ENCODE peak calls at places on chromosome 12, in eight cellular contexts. N is CD8-positive, alpha-beta T cell; W is upper lobe of right lung; Q is cardiac muscle cell; M is neural progenitor cell; J is left ventricle myocardium inferior; I is hepatocyte; F is lower lobe of right lung. U is an unnamed sample.

GRCh38 chr12:38158428-38159091 is 158.0 kb upstream of the ALG10B start:
- DNase-seq in Q (no peak), W (no peak), F (no peak), N (no peak), J (no peak), I (no peak), M (no peak), U (no peak)

GRCh38 chr12:45042599-45042998 is 8.3 kb downstream of the DBX2 start:
- DNase-seq in F (no peak), I (no peak), M (no peak), W (no peak), Q (no peak), N (no peak), J (no peak), U (no peak)

GRCh38 chr12:6352198-6353173 is 10.6 kb upstream of the TNFRSF1A start:
- DNase-seq in J (no peak), M (no peak), Q (no peak), W (no peak), F (no peak), I (no peak), N (no peak), U (no peak)

GRCh38 chr12:69509308-69509736 is 39.1 kb downstream of the FRS2 start:
- DNase-seq in Q (peak; percentile 30), N (no peak), W (no peak), M (peak; percentile 6), F (no peak), J (no peak), I (no peak), U (no peak)

GRCh38 chr12:39272934-39273770 is 169.8 kb downstream of the KIF21A start:
- DNase-seq in I (peak; percentile 61), M (peak; percentile 56), Q (peak; percentile 59), J (no peak), F (no peak), N (no peak), W (no peak), U (no peak)

GRCh38 chr12:96571101-96571862 is 81.9 kb downstream of the CFAP54 start:
- DNase-seq in W (no peak), Q (no peak), F (no peak), J (no peak), I (no peak), N (no peak), M (no peak), U (no peak)

GRCh38 chr12:20731274-20731673 is 36.1 kb downstream of the SLCO1C1 start:
- DNase-seq in Q (peak; percentile 10), F (no peak), W (no peak), I (no peak), N (no peak), J (no peak), M (no peak), U (no peak)

GRCh38 chr12:9721394-9722092 is 11.4 kb downstream of the CLECL1 start:
- DNase-seq in W (no peak), J (no peak), I (peak; percentile 21), M (no peak), N (no peak), Q (peak; percentile 22), F (no peak), U (no peak)

GRCh38 chr12:78185109-78185508 is 354.4 kb downstream of the NAV3 start:
- DNase-seq in N (no peak), Q (no peak), W (no peak), I (no peak), M (no peak), F (no peak), J (no peak), U (no peak)

GRCh38 chr12:124326104-124326503 is 31.2 kb downstream of the RFLNA start:
- DNase-seq in M (no peak), J (no peak), I (no peak), F (no peak), W (no peak), Q (no peak), N (no peak), U (no peak)

GRCh38 chr12:14654842-14655241 is 41.6 kb downstream of the GUCY2C start:
- DNase-seq in M (no peak), I (no peak), F (no peak), Q (no peak), J (no peak), N (no peak), W (no peak), U (no peak)

GRCh38 chr12:68932701-68933563 is at the start of gene CPM:
- DNase-seq in J (peak; percentile 67), Q (peak; percentile 68), I (peak; percentile 90), W (peak; percentile 92), M (peak; percentile 86), F (peak; percentile 91), N (peak; percentile 51), U (no peak)

GRCh38 chr12:32477714-32478113 is 78.4 kb downstream of the FGD4 start:
- DNase-seq in I (no peak), J (no peak), F (no peak), N (no peak), M (no peak), W (no peak), Q (no peak), U (no peak)

GRCh38 chr12:46214668-46215429 is 54.0 kb downstream of the SLC38A1 start:
- DNase-seq in J (no peak), W (no peak), I (no peak), Q (no peak), M (no peak), N (peak; percentile 74), F (no peak), U (no peak)

GRCh38 chr12:12686925-12687324 is 9.1 kb downstream of the GPR19 start:
- DNase-seq in F (no peak), M (no peak), N (no peak), I (no peak), W (no peak), Q (peak; percentile 82), J (no peak), U (no peak)

GRCh38 chr12:100266802-100267602 is at the start of the genes DEPDC4 and SCYL2:
- DNase-seq in W (peak; percentile 98), J (peak; percentile 94), F (peak; percentile 97), I (peak; percentile 98), Q (peak; percentile 99), M (peak; percentile 96), N (peak; percentile 92), U (peak; percentile 85)
- TF ChIP-seq CTCF in W (no peak), J (peak; percentile 24), F (no peak), I (no peak), Q (no peak), M (peak; percentile 11), N (no peak), U (no peak)

GRCh38 chr12:15984097-15984800 is 73.1 kb downstream of the DERA start:
- DNase-seq in J (no peak), W (no peak), N (no peak), Q (no peak), I (no peak), M (no peak), F (no peak), U (no peak)
- H3K4me1 ChIP-seq in J (peaks cover 53% of the 10 kb centered on the region), W (peaks cover 19% of the 10 kb centered on the region), N (no peaks in the 10 kb centered on the region), Q (no peaks in the 10 kb centered on the region), I (peaks cover 23% of the 10 kb centered on the region), M (no peaks in the 10 kb centered on the region), F (peaks cover 37% of the 10 kb centered on the region), U (no peaks in the 10 kb centered on the region)

DNA sequence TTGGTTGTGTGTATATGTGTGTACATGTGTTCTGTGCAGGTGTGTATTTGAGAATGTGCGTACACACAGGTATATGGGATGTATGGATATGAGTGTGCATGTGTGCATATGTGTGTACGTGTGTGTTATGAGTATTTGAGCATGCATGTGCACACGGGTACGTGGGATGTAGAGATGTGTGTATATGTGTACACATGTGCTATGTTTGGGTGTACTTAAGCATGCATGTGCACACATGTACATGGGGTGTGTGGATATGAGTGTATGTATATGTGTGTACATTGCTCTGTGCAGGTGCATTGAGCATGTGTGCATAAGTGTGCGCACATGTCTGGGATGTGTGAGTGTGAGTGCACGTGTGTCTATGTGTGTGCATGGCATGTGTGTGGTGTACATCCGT is 34.3 kb upstream of the SFSWAP start:
- DNase-seq in F (no peak), W (no peak), Q (no peak), N (no peak), M (no peak), I (no peak), J (no peak), U (no peak)
- H3K27me3 ChIP-seq in F (peaks cover 5% of the 10 kb centered on the region), W (no peaks in the 10 kb centered on the region), Q (no peaks in the 10 kb centered on the region), N (no peaks in the 10 kb centered on the region), M (no peaks in the 10 kb centered on the region), I (peaks cover 4% of the 10 kb centered on the region), J (peaks cover 62% of the 10 kb centered on the region), U (peaks cover 47% of the 10 kb centered on the region)

DNA sequence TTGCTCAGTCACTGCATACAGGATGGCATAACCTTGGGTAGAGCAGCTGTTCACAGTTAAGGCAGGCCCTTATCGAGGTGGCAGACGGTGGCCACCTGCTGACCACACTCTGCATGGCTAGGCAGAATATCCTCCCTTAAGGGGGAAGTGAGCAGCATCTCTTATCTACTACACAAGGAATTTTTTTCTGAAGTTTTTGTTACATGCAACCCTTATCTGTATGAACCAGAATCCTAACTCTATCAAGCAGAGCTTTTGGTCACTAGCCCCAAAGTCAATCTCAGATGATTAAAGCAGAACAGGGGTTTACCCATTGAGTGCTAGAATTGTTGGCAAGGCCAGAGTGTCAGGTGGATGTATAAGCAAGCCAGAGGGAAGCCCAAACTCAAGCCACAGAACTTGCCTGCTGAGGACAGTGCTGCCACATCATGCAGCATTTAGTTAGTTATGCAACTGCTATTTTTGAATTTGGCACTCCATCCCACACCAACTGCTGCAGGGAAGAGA is 192.8 kb downstream of the TBX5 start:
- DNase-seq in I (no peak), W (no peak), Q (no peak), J (peak; percentile 27), M (no peak), F (no peak), N (no peak), U (no peak)
- TF ChIP-seq CTCF in I (peak; percentile 13), W (no peak), Q (no peak), J (peak; percentile 56), M (no peak), F (no peak), N (no peak), U (no peak)

GRCh38 chr12:51972849-51973273 is 21.4 kb downstream of the ACVR1B start:
- DNase-seq in I (peak; percentile 37), Q (peak; percentile 94), N (peak; percentile 37), W (peak; percentile 87), M (no peak), F (peak; percentile 87), J (peak; percentile 46), U (no peak)
- H3K4me1 ChIP-seq in I (peaks cover 62% of the 10 kb centered on the region), Q (peaks cover 52% of the 10 kb centered on the region), N (peaks cover 61% of the 10 kb centered on the region), W (peaks cover 66% of the 10 kb centered on the region), M (peaks cover 15% of the 10 kb centered on the region), F (peaks cover 78% of the 10 kb centered on the region), J (peaks cover 55% of the 10 kb centered on the region), U (peaks cover 62% of the 10 kb centered on the region)

GRCh38 chr12:65098364-65098763 is 22.7 kb downstream of the WIF1 start:
- DNase-seq in N (no peak), Q (no peak), F (no peak), W (no peak), M (no peak), I (no peak), J (no peak), U (no peak)

GRCh38 chr12:65093571-65093970 is 27.5 kb downstream of the WIF1 start:
- DNase-seq in J (no peak), M (no peak), W (no peak), F (no peak), I (no peak), N (no peak), Q (no peak), U (no peak)

GRCh38 chr12:65099182-65099581 is 21.9 kb downstream of the WIF1 start:
- DNase-seq in F (no peak), Q (no peak), J (no peak), I (no peak), N (no peak), M (no peak), W (no peak), U (no peak)

GRCh38 chr12:65090461-65090860 is 30.6 kb downstream of the WIF1 start:
- DNase-seq in M (no peak), W (no peak), F (no peak), Q (no peak), I (no peak), N (no peak), J (no peak), U (no peak)

GRCh38 chr12:65094722-65095121 is 26.4 kb downstream of the WIF1 start:
- DNase-seq in M (no peak), I (no peak), F (no peak), J (no peak), Q (no peak), N (no peak), W (no peak), U (no peak)
- H3K27me3 ChIP-seq in M (no peaks in the 10 kb centered on the region), I (no peaks in the 10 kb centered on the region), F (no peaks in the 10 kb centered on the region), J (peaks cover 77% of the 10 kb centered on the region), Q (no peaks in the 10 kb centered on the region), N (no peaks in the 10 kb centered on the region), W (no peaks in the 10 kb centered on the region), U (no peaks in the 10 kb centered on the region)

U was measured in esophagus squamous epithelium.